ENCODE peak calls at places on chromosome 13, in five cellular contexts. One of them, this sample, is unnamed. For H3K4me1 and H3K27me3, the result is how much of the 10 kb centered on the place peaks cover.

GRCh38 chr13:94093652-94094310 is 385.7 kb downstream of the DCT start:
- DNase-seq in thyroid gland: no peak
- DNase-seq in fibroblast of lung: no peak
- DNase-seq in Caco-2: no peak
- DNase-seq in stomach: no peak
- DNase-seq in this sample: no peak

GRCh38 chr13:99320693-99321481 is 13.7 kb upstream of the GPR183 start:
- DNase-seq in thyroid gland: no peak
- DNase-seq in fibroblast of lung: peak
- DNase-seq in Caco-2: no peak
- DNase-seq in stomach: no peak
- DNase-seq in this sample: no peak

GRCh38 chr13:86960876-86961275 is 710.3 kb upstream of the SLITRK5 start:
- DNase-seq in thyroid gland: no peak
- DNase-seq in fibroblast of lung: peak
- DNase-seq in Caco-2: no peak
- DNase-seq in stomach: no peak
- DNase-seq in this sample: no peak

GRCh38 chr13:73220966-73221720 is 162.3 kb downstream of the KLF5 start:
- DNase-seq in thyroid gland: no peak
- DNase-seq in fibroblast of lung: peak
- DNase-seq in Caco-2: peak
- DNase-seq in stomach: no peak
- DNase-seq in this sample: no peak

GRCh38 chr13:76129305-76130040 is 493.3 kb downstream of the LMO7 start:
- DNase-seq in thyroid gland: peak
- DNase-seq in fibroblast of lung: no peak
- DNase-seq in Caco-2: no peak
- DNase-seq in stomach: no peak
- DNase-seq in this sample: no peak

GRCh38 chr13:106610511-106610910 is 42.6 kb upstream of the ARGLU1 start:
- DNase-seq in thyroid gland: no peak
- DNase-seq in fibroblast of lung: peak
- DNase-seq in Caco-2: no peak
- DNase-seq in stomach: no peak
- DNase-seq in this sample: no peak

GRCh38 chr13:26965976-26966375 is 205.4 kb upstream of the GPR12 start:
- DNase-seq in thyroid gland: no peak
- DNase-seq in fibroblast of lung: peak
- DNase-seq in Caco-2: no peak
- DNase-seq in stomach: peak
- DNase-seq in this sample: no peak

GRCh38 chr13:54636231-54636630 is 1607.6 kb downstream of the OLFM4 start:
- DNase-seq in thyroid gland: no peak
- DNase-seq in fibroblast of lung: no peak
- DNase-seq in Caco-2: no peak
- DNase-seq in stomach: no peak
- DNase-seq in this sample: no peak

GRCh38 chr13:52141299-52141698 is 12.4 kb upstream of the NEK5 start:
- DNase-seq in thyroid gland: no peak
- DNase-seq in fibroblast of lung: no peak
- DNase-seq in Caco-2: no peak
- DNase-seq in stomach: no peak
- DNase-seq in this sample: no peak

GRCh38 chr13:28047784-28048388 is 52.5 kb downstream of the FLT3 start:
- DNase-seq in thyroid gland: no peak
- DNase-seq in fibroblast of lung: peak
- DNase-seq in Caco-2: no peak
- DNase-seq in stomach: no peak
- DNase-seq in this sample: peak

GRCh38 chr13:20340136-20340758 is 108.1 kb upstream of the GJB6 start:
- DNase-seq in thyroid gland: peak
- DNase-seq in fibroblast of lung: no peak
- DNase-seq in Caco-2: no peak
- DNase-seq in stomach: no peak
- DNase-seq in this sample: no peak

GRCh38 chr13:30892966-30893365 is 13.1 kb upstream of the MEDAG start:
- DNase-seq in thyroid gland: peak
- DNase-seq in fibroblast of lung: peak
- DNase-seq in Caco-2: peak
- DNase-seq in stomach: no peak
- DNase-seq in this sample: no peak

GRCh38 chr13:68369739-68370138 is 1139.6 kb upstream of the PCDH9 start:
- DNase-seq in thyroid gland: no peak
- DNase-seq in fibroblast of lung: peak
- DNase-seq in Caco-2: no peak
- DNase-seq in stomach: no peak
- DNase-seq in this sample: no peak

GRCh38 chr13:73835138-73835721 is 299.0 kb downstream of the KLF12 start:
- DNase-seq in thyroid gland: no peak
- DNase-seq in fibroblast of lung: peak
- DNase-seq in Caco-2: peak
- DNase-seq in stomach: no peak
- DNase-seq in this sample: peak

GRCh38 chr13:63435668-63436275 is 2020.1 kb upstream of the PCDH20 start:
- DNase-seq in thyroid gland: no peak
- DNase-seq in fibroblast of lung: peak
- DNase-seq in Caco-2: no peak
- DNase-seq in stomach: no peak
- DNase-seq in this sample: no peak

GRCh38 chr13:93307166-93307565 is 80.6 kb downstream of the GPC6 start:
- DNase-seq in thyroid gland: no peak
- DNase-seq in fibroblast of lung: peak
- DNase-seq in Caco-2: no peak
- DNase-seq in stomach: no peak
- DNase-seq in this sample: no peak

GRCh38 chr13:88637935-88638334 is 966.8 kb downstream of the SLITRK5 start:
- DNase-seq in thyroid gland: no peak
- DNase-seq in fibroblast of lung: no peak
- DNase-seq in Caco-2: no peak
- DNase-seq in stomach: no peak
- DNase-seq in this sample: no peak

GRCh38 chr13:37615271-37615670 is 16.7 kb upstream of the POSTN start:
- DNase-seq in thyroid gland: no peak
- DNase-seq in fibroblast of lung: peak
- DNase-seq in Caco-2: no peak
- DNase-seq in stomach: no peak
- DNase-seq in this sample: no peak

GRCh38 chr13:95485045-95485517 is 67.4 kb upstream of the CLDN10 start:
- DNase-seq in thyroid gland: no peak
- DNase-seq in fibroblast of lung: peak
- DNase-seq in Caco-2: no peak
- DNase-seq in stomach: no peak
- DNase-seq in this sample: no peak

DNA sequence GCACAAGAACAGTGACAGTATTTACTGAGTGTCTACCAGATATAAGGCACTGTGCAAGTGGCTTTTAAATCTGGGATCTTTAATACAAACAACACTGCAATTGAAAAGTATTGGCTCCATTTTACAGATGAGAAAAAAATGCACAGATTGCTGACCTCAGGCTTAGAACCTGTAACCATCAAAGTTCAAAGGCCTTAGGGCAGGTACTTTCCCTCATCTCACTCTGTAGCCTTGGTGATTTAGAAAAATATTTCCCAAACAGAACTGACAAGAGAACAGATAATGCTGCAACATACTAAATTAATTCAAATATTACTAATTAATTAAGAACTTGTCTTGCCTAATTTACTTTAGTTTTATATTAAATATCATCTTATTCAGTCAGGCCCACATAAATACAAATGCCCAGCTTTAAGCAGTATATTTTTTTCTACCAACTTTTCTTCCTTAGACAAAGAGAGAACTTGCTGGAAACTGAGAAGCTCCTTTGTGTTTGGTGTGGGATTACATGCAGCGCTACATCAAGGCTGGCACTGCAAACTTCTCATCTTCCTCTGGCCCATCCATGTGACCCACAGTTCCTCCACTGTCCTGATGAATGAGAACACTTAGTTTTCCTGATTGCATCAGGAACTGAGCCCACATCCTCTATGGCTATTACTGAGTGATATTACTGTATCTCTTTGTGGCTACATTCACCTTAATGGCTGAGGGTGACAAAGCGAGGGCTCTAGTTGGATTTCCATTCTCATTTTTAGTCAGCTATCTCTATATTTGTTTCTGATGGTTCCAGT is 302.1 kb downstream of the ENOX1 start:
- DNase-seq in thyroid gland: no peak
- DNase-seq in fibroblast of lung: no peak
- DNase-seq in Caco-2: no peak
- DNase-seq in stomach: no peak
- DNase-seq in this sample: no peak
- H3K4me1 ChIP-seq in thyroid gland: under half
- H3K4me1 ChIP-seq in fibroblast of lung: under half
- H3K4me1 ChIP-seq in Caco-2: under half
- H3K4me1 ChIP-seq in stomach: under half
- H3K4me1 ChIP-seq in this sample: under half

GRCh38 chr13:66208589-66208988 is 1021.5 kb downstream of the PCDH9 start:
- DNase-seq in thyroid gland: no peak
- DNase-seq in fibroblast of lung: no peak
- DNase-seq in Caco-2: no peak
- DNase-seq in stomach: no peak
- DNase-seq in this sample: no peak
- H3K27me3 ChIP-seq in thyroid gland: under half
- H3K27me3 ChIP-seq in fibroblast of lung: under half
- H3K27me3 ChIP-seq in Caco-2: under half
- H3K27me3 ChIP-seq in stomach: under half
- H3K27me3 ChIP-seq in this sample: under half

GRCh38 chr13:24218977-24219376 is 58.5 kb downstream of the SPATA13 start:
- DNase-seq in thyroid gland: no peak
- DNase-seq in fibroblast of lung: no peak
- DNase-seq in Caco-2: no peak
- DNase-seq in stomach: no peak
- DNase-seq in this sample: no peak
- H3K4me1 ChIP-seq in thyroid gland: half or more
- H3K4me1 ChIP-seq in fibroblast of lung: under half
- H3K4me1 ChIP-seq in Caco-2: under half
- H3K4me1 ChIP-seq in stomach: half or more
- H3K4me1 ChIP-seq in this sample: under half

DNA sequence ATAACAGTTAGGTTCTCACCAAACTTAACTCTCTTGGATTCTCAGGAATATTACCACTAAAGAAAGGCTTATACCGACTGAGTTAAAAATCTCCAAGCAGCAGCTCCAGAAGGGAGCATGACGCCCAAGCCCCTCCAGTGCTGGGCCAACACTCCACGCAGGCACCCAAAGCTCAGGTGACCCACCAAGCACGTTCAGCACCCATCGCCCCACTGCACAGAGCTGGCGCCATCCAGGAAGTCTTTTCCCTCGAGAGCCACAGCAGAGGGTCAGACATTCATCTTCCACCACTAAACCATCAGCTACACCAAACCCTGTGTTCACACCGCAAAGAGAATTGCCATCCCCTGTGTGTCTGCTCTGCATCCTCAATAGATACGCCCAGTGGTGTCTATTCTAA is 65.7 kb downstream of the SOX1 start:
- DNase-seq in thyroid gland: no peak
- DNase-seq in fibroblast of lung: no peak
- DNase-seq in Caco-2: no peak
- DNase-seq in stomach: peak
- DNase-seq in this sample: no peak
- H3K27me3 ChIP-seq in thyroid gland: under half
- H3K27me3 ChIP-seq in fibroblast of lung: under half
- H3K27me3 ChIP-seq in Caco-2: under half
- H3K27me3 ChIP-seq in stomach: under half
- H3K27me3 ChIP-seq in this sample: under half

GRCh38 chr13:49308977-49309408 is 61.3 kb downstream of the CDADC1 start:
- DNase-seq in thyroid gland: peak
- DNase-seq in fibroblast of lung: no peak
- DNase-seq in Caco-2: no peak
- DNase-seq in stomach: peak
- DNase-seq in this sample: no peak
- H3K4me1 ChIP-seq in thyroid gland: half or more
- H3K4me1 ChIP-seq in fibroblast of lung: under half
- H3K4me1 ChIP-seq in Caco-2: under half
- H3K4me1 ChIP-seq in stomach: half or more
- H3K4me1 ChIP-seq in this sample: under half

GRCh38 chr13:71863249-71863648 is 3.8 kb downstream of the DACH1 start:
- DNase-seq in thyroid gland: no peak
- DNase-seq in fibroblast of lung: no peak
- DNase-seq in Caco-2: no peak
- DNase-seq in stomach: no peak
- DNase-seq in this sample: no peak
- H3K27me3 ChIP-seq in thyroid gland: under half
- H3K27me3 ChIP-seq in fibroblast of lung: under half
- H3K27me3 ChIP-seq in Caco-2: under half
- H3K27me3 ChIP-seq in stomach: under half
- H3K27me3 ChIP-seq in this sample: under half

GRCh38 chr13:113000575-113000974 is 31.6 kb downstream of the MCF2L start:
- DNase-seq in thyroid gland: no peak
- DNase-seq in fibroblast of lung: no peak
- DNase-seq in Caco-2: no peak
- DNase-seq in stomach: no peak
- DNase-seq in this sample: no peak
- H3K4me1 ChIP-seq in thyroid gland: under half
- H3K4me1 ChIP-seq in fibroblast of lung: under half
- H3K4me1 ChIP-seq in Caco-2: under half
- H3K4me1 ChIP-seq in stomach: half or more
- H3K4me1 ChIP-seq in this sample: under half

This sample was measured in MM.1S.